ENCODE peak calls at places on chromosomes 5 and 9, in ten cellular contexts. C is activated gamma-delta T cell treated with Interleukin-2 at 50 U/mL for 16 hours; R is neural progenitor cell; P is stimulated activated CD8-positive, alpha-beta memory T cell treated with anti-CD3 and anti-CD28 coated beads, Interleukin-12 subunit alpha, Interleukin-12 subunit beta, amount 100 ng/mL, for 1 hour; U is GM19239; T is GM20000; O is NCI-H2081; S is kidney glomerular epithelial cell; Z is upper lobe of right lung; M is effector memory CD8-positive, alpha-beta T cell. X is an unnamed sample.

GRCh38 chr5:112419050-112419595 is at the start of gene EPB41L4A:
- DNase-seq in M (peak; percentile 1), P (no peak), U (no peak), C (no peak), R (peak; percentile 80), Z (peak; percentile 70), S (no peak), O (peak; percentile 2), T (peak; percentile 39), X (peak; percentile 41)

GRCh38 chr5:1007221-1007680 is 1.4 kb upstream of the NKD2 start:
- DNase-seq in P (no peak), Z (peak; percentile 64), M (no peak), T (peak; percentile 35), S (no peak), O (no peak), R (no peak), U (no peak), C (no peak), X (no peak)

GRCh38 chr9:131714161-131714646 is 25.7 kb downstream of the RAPGEF1 start:
- DNase-seq in S (peak; percentile 89), O (no peak), T (no peak), R (no peak), Z (no peak), P (no peak), U (no peak), C (no peak), M (no peak), X (no peak)

GRCh38 chr9:129363216-129363873 is 185.3 kb upstream of the IER5L start:
- DNase-seq in T (no peak), S (no peak), Z (no peak), C (no peak), M (no peak), U (no peak), R (no peak), O (no peak), P (no peak), X (no peak)

GRCh38 chr5:14547660-14548059 is 33.9 kb upstream of the OTULINL start:
- DNase-seq in C (no peak), Z (no peak), S (no peak), O (no peak), M (no peak), R (no peak), U (no peak), T (no peak), P (no peak), X (no peak)

GRCh38 chr5:141496038-141496437 is 7.2 kb downstream of the PCDHGC5 start:
- DNase-seq in M (no peak), Z (no peak), U (no peak), T (no peak), P (no peak), O (no peak), C (no peak), R (no peak), S (no peak), X (no peak)

GRCh38 chr9:129860653-129861446 is 25.6 kb downstream of the USP20 start:
- DNase-seq in U (no peak), Z (no peak), T (no peak), M (no peak), R (no peak), P (no peak), C (no peak), S (no peak), O (no peak), X (no peak)

GRCh38 chr9:100473271-100474081 is 527 bp downstream of the TMEFF1 start:
- DNase-seq in Z (peak; percentile 67), M (peak; percentile 5), T (peak; percentile 73), U (peak; percentile 44), C (peak; percentile 4), O (peak; percentile 24), S (no peak), R (peak; percentile 80), P (peak; percentile 6), X (peak; percentile 20)

GRCh38 chr5:156971848-156972525 is 9.0 kb upstream of the TIMD4 start:
- DNase-seq in R (no peak), T (no peak), Z (no peak), M (no peak), C (no peak), U (no peak), O (no peak), P (no peak), S (peak; percentile 13), X (no peak)

GRCh38 chr9:135887585-135888050 is 19.7 kb downstream of the CAMSAP1 start:
- DNase-seq in U (peak; percentile 62), M (peak; percentile 49), O (no peak), P (peak; percentile 15), Z (no peak), S (no peak), C (peak; percentile 64), R (peak; percentile 36), T (peak; percentile 67), X (no peak)

GRCh38 chr5:74483001-74483400 is 157.5 kb downstream of the ENC1 start:
- DNase-seq in P (no peak), T (no peak), U (no peak), C (no peak), O (no peak), Z (no peak), M (no peak), S (no peak), R (peak; percentile 69), X (no peak)

GRCh38 chr5:20368581-20368980 is 380.6 kb upstream of the CDH18 start:
- DNase-seq in R (no peak), O (no peak), S (no peak), U (no peak), P (no peak), C (no peak), Z (no peak), T (no peak), M (no peak), X (no peak)

GRCh38 chr5:150035139-150035893 is 34.8 kb downstream of the HMGXB3 start:
- DNase-seq in O (no peak), R (no peak), T (peak; percentile 47), M (no peak), Z (no peak), C (no peak), P (no peak), U (peak; percentile 20), S (no peak), X (no peak)

GRCh38 chr5:123776761-123777160 is 264.8 kb downstream of the CSNK1G3 start:
- DNase-seq in O (no peak), Z (no peak), S (peak; percentile 76), P (no peak), U (no peak), C (no peak), T (no peak), R (no peak), M (no peak), X (no peak)

GRCh38 chr9:130343445-130343918 is 77.9 kb downstream of the HMCN2 start:
- DNase-seq in C (peak; percentile 18), R (peak; percentile 75), T (no peak), M (no peak), S (no peak), Z (no peak), P (no peak), O (no peak), U (no peak), X (peak; percentile 4)